ENCODE peak calls at places on chromosomes 5 and 9, in ten cellular contexts. M, Y, V, T, A, H, L, Q, W and B are unnamed samples. For H3K27me3, the result is how much of the 10 kb centered on the place peaks cover.

GRCh38 chr5:158287643-158288228 is 428.8 kb upstream of the CLINT1 start:
- DNase-seq in H (no peak), W (peak), Q (peak), A (peak), Y (no peak), L (peak), T (no peak), M (no peak), V (no peak), B (peak)

GRCh38 chr5:33827885-33828284 is 63.9 kb downstream of the ADAMTS12 start:
- DNase-seq in W (no peak), Y (no peak), H (no peak), L (no peak), M (no peak), V (no peak), T (no peak), A (no peak), Q (no peak), B (no peak)

GRCh38 chr5:24817966-24818365 is 173.2 kb upstream of the CDH10 start:
- DNase-seq in L (no peak), W (no peak), Q (no peak), Y (no peak), A (peak), T (no peak), M (no peak), V (no peak), H (no peak), B (no peak)

GRCh38 chr9:19788614-19789271 is at the start of gene SLC24A2:
- DNase-seq in Q (no peak), Y (no peak), A (peak), V (no peak), W (no peak), T (no peak), L (peak), H (no peak), M (no peak), B (no peak)

GRCh38 chr5:124460666-124461065 is 285.8 kb downstream of the ZNF608 start:
- DNase-seq in V (no peak), T (no peak), W (no peak), A (no peak), L (no peak), Q (no peak), M (no peak), H (no peak), Y (no peak), B (no peak)

GRCh38 chr9:19130436-19130835 is 3.1 kb upstream of the PLIN2 start:
- DNase-seq in Y (no peak), Q (no peak), T (no peak), M (no peak), H (no peak), L (no peak), V (no peak), W (no peak), A (no peak), B (no peak)

GRCh38 chr5:50807661-50808060 is 141.2 kb downstream of the PARP8 start:
- DNase-seq in V (no peak), A (peak), W (no peak), H (no peak), L (no peak), M (no peak), Q (peak), T (no peak), Y (no peak), B (no peak)

GRCh38 chr9:88663766-88664419 is 128.9 kb downstream of the NXNL2 start:
- DNase-seq in V (no peak), W (no peak), Q (peak), T (no peak), Y (no peak), H (no peak), A (no peak), M (no peak), L (no peak), B (no peak)

GRCh38 chr9:17776735-17777134 is 197.9 kb downstream of the SH3GL2 start:
- DNase-seq in H (no peak), Y (peak), A (no peak), Q (no peak), V (no peak), M (no peak), T (no peak), L (no peak), W (no peak), B (no peak)

GRCh38 chr5:170572453-170572852 is 68.6 kb downstream of the KCNIP1 start:
- DNase-seq in W (no peak), Y (no peak), V (no peak), H (no peak), L (no peak), T (no peak), A (peak), M (no peak), Q (no peak), B (no peak)

GRCh38 chr9:87280421-87280820 is 217.2 kb upstream of the DAPK1 start:
- DNase-seq in L (no peak), T (no peak), Q (peak), A (peak), V (no peak), Y (no peak), W (no peak), H (no peak), M (no peak), B (peak)

GRCh38 chr5:72857396-72857795 is 40.9 kb downstream of the TNPO1 start:
- DNase-seq in M (no peak), T (no peak), W (no peak), Y (no peak), L (no peak), H (no peak), Q (no peak), V (no peak), A (no peak), B (no peak)

GRCh38 chr9:108933231-108933630 is 693 bp downstream of the ELP1 start:
- DNase-seq in L (no peak), H (no peak), T (no peak), V (no peak), M (no peak), A (peak), Y (no peak), Q (peak), W (peak), B (no peak)

GRCh38 chr5:80565330-80565729 is 4.8 kb downstream of the ANKRD34B start:
- DNase-seq in M (no peak), Y (no peak), W (no peak), T (no peak), H (no peak), Q (no peak), A (no peak), L (no peak), V (no peak), B (no peak)

GRCh38 chr5:134539732-134540131 is 14.3 kb downstream of the JADE2 start:
- DNase-seq in Y (no peak), W (no peak), Q (no peak), M (no peak), H (no peak), A (no peak), V (no peak), L (no peak), T (no peak), B (no peak)

DNA sequence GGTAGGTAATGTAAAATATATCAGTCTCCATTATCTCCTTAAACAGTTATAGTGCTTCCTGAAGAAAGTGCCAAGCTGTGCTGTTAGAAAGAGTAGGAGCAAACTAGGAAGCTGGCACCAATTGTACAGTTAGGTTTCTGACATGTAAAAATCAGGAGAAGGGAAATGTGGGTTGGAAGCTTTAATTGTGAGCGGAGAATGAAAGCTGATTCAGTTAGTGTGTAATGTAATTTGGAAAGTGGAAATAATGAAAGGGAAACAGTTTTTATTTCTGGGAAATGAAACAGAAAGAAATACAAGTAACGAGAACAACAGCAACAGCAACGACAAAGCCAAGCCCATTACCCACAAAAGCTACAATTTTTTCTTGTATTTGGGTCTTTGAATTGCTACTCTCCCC is 48.8 kb upstream of the JAK2 start:
- DNase-seq in V (no peak), W (no peak), A (no peak), M (no peak), H (no peak), Y (no peak), L (no peak), T (no peak), Q (no peak), B (no peak)
- H3K27ac ChIP-seq in V (no peak), W (no peak), A (no peak), M (no peak), H (peak), Y (peak), L (no peak), T (no peak), Q (no peak), B (no peak)

DNA sequence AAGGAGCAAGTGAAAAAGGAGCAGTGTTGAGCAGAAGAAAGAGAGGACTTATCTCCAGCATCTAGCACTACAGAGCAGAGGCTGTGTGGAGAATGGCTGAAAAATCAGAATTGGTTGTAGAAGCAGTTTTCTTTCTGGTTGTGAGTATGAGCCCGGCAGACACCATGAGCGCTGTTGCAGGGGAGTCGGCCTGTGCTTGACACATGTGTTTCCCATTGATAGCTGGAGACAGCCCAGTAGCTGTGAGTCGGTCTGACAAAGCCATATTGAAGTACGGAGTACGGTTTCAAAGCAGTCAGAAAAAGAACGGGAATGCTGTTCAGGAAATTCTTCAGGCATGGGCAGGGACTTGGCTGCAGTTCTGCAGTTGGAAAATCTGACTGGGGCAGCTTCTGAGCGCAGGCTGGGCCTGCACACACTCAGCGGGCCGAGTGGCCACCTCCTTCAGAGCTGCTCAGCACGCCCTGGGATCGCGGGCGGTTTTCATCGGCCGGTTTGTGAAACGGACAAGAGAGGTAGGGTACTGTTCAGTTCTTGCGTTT is at the start of gene SGCD:
- DNase-seq in Q (peak), Y (peak), V (peak), A (no peak), L (peak), W (peak), H (peak), M (no peak), T (peak), B (peak)
- TF ChIP-seq CTCF in Q (no peak), Y (peak), V (no peak), A (no peak), L (no peak), W (no peak), H (no peak), M (no peak), T (no peak), B (no peak)

GRCh38 chr5:135713516-135713915 is 120.9 kb upstream of the SLC25A48 start:
- DNase-seq in H (no peak), M (no peak), A (no peak), V (no peak), Y (no peak), L (no peak), Q (no peak), W (no peak), T (no peak), B (no peak)
- H3K27me3 ChIP-seq in H (under half), M (under half), A (under half), V (under half), Y (under half), L (under half), Q (under half), W (under half), T (under half), B (under half)

DNA sequence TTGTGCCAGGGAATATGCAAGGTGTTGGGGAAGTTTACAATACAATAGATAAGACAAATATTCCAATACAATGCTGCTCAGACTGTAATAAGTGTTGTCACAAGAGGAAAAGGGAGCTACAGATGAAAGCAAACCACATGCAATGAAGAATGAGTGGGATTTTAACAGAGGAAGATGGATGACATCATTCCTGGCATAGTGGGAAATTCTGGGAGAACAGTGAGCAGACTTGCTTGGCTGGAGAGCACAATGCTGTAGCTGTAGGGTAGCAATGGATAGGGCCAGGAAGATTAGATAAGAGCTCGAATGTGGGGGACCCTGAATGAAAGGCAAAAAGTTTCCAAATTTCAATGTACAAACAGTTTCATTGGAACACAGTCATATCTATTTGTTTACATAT is 9.5 kb upstream of the DPYSL3 start:
- DNase-seq in Q (no peak), L (no peak), Y (no peak), A (no peak), W (no peak), V (no peak), T (no peak), H (no peak), M (no peak), B (no peak)
- H3K27ac ChIP-seq in Q (no peak), L (no peak), Y (no peak), A (no peak), W (no peak), V (no peak), T (no peak), H (no peak), M (no peak), B (no peak)

GRCh38 chr9:116572095-116572748 is 114.9 kb upstream of the TRIM32 start:
- DNase-seq in Q (peak), M (no peak), Y (peak), A (peak), T (peak), L (peak), W (peak), V (peak), H (peak), B (peak)
- TF ChIP-seq CTCF in Q (peak), M (peak), Y (peak), A (peak), T (peak), L (peak), W (peak), V (peak), H (peak), B (peak)

GRCh38 chr5:136193396-136193935 is 504 bp upstream of the SMIM32 start:
- DNase-seq in L (no peak), T (no peak), W (no peak), H (no peak), M (no peak), A (no peak), V (no peak), Q (no peak), Y (no peak), B (no peak)
- H3K27me3 ChIP-seq in L (under half), T (under half), W (under half), H (half or more), M (under half), A (under half), V (under half), Q (half or more), Y (half or more), B (half or more)